ENCODE peak calls at places on chromosomes 7 and 10, in eight cellular contexts. I, Y, D, L, X, V, U and B are unnamed samples.

GRCh38 chr10:120460776-120461175 is 3.7 kb downstream of the PLPP4 start:
- DNase-seq in D (no peak), I (no peak), L (peak; percentile 22), U (peak; percentile 69), Y (no peak), V (no peak), X (peak; percentile 99), B (no peak)

GRCh38 chr7:11592699-11593098 is 239.3 kb downstream of the THSD7A start:
- DNase-seq in Y (no peak), D (no peak), U (no peak), X (no peak), V (no peak), L (no peak), I (no peak), B (peak; percentile 36)

GRCh38 chr10:71132321-71132810 is 80.0 kb upstream of the UNC5B start:
- DNase-seq in D (no peak), Y (no peak), X (no peak), L (no peak), U (no peak), I (no peak), V (no peak), B (peak; percentile 8)

GRCh38 chr7:42574693-42575084 is 337.2 kb downstream of the C7orf25 start:
- DNase-seq in D (no peak), Y (no peak), V (no peak), L (peak; percentile 21), X (no peak), U (no peak), I (no peak), B (peak; percentile 7)

GRCh38 chr10:47033541-47034270 is 122.5 kb downstream of the PTPN20 start:
- DNase-seq in D (no peak), U (no peak), Y (no peak), X (no peak), I (no peak), L (no peak), V (no peak), B (no peak)

GRCh38 chr10:80571352-80571751 is 33.6 kb downstream of the SH2D4B start:
- DNase-seq in Y (no peak), I (no peak), L (no peak), X (no peak), U (no peak), D (no peak), V (no peak), B (no peak)

GRCh38 chr10:75466886-75467285 is 35.5 kb downstream of the LRMDA start:
- DNase-seq in V (peak; percentile 17), U (no peak), I (no peak), Y (no peak), D (no peak), L (no peak), X (no peak), B (no peak)

GRCh38 chr10:79941585-79942210 is 7.2 kb downstream of the SFTPD start:
- DNase-seq in Y (no peak), X (no peak), D (no peak), L (no peak), V (no peak), I (no peak), U (no peak), B (no peak)

GRCh38 chr7:33129806-33130153 is 416 bp downstream of the BBS9 start:
- DNase-seq in Y (no peak), D (no peak), V (no peak), L (peak; percentile 30), X (no peak), U (no peak), I (no peak), B (peak; percentile 69)

GRCh38 chr10:101161494-101162299 is 30.6 kb downstream of the TLX1 start:
- DNase-seq in I (peak; percentile 76), D (peak; percentile 15), X (peak; percentile 19), Y (peak; percentile 79), V (peak; percentile 61), U (peak; percentile 54), L (peak; percentile 74), B (peak; percentile 83)

GRCh38 chr10:122407375-122408125 is 33.0 kb downstream of the PLEKHA1 start:
- DNase-seq in U (no peak), I (no peak), V (no peak), Y (no peak), L (no peak), X (peak; percentile 30), D (no peak), B (no peak)

GRCh38 chr10:49610015-49610734 is at the start of gene SLC18A3:
- DNase-seq in U (peak; percentile 51), I (no peak), V (no peak), D (no peak), L (no peak), Y (no peak), X (no peak), B (peak; percentile 70)

GRCh38 chr7:128934361-128935352 is 3.1 kb upstream of the IRF5 start:
- DNase-seq in L (no peak), X (no peak), V (no peak), Y (no peak), U (no peak), D (no peak), I (no peak), B (no peak)

GRCh38 chr7:114981323-114981722 is 59.4 kb downstream of the MDFIC start:
- DNase-seq in L (no peak), X (no peak), I (no peak), Y (no peak), U (no peak), D (no peak), V (no peak), B (no peak)

GRCh38 chr7:157554393-157555238 is 217.8 kb downstream of the DNAJB6 start:
- DNase-seq in U (no peak), V (no peak), Y (no peak), D (no peak), L (peak; percentile 76), X (no peak), I (no peak), B (no peak)

GRCh38 chr10:85139124-85139523 is 810.7 kb downstream of the CCSER2 start:
- DNase-seq in Y (no peak), X (no peak), D (no peak), V (no peak), U (no peak), L (no peak), I (no peak), B (no peak)

GRCh38 chr7:16919440-16919839 is 37.7 kb upstream of the AGR3 start:
- DNase-seq in U (no peak), Y (no peak), I (no peak), D (no peak), V (no peak), L (no peak), X (no peak), B (no peak)

GRCh38 chr7:145313601-145314000 is 477.7 kb upstream of the TPK1 start:
- DNase-seq in X (no peak), D (no peak), U (no peak), L (no peak), Y (no peak), V (no peak), I (no peak), B (no peak)

GRCh38 chr7:13476881-13477444 is 512.5 kb downstream of the ETV1 start:
- DNase-seq in Y (no peak), U (no peak), L (no peak), V (no peak), X (no peak), I (no peak), D (no peak), B (peak; percentile 12)